ENCODE peak calls at places on chromosomes 16 and 17, in ten cellular contexts. One of them, this sample, is unnamed.

GRCh38 chr16:14600164-14600563 is 29.9 kb downstream of the PARN start:
- DNase-seq in ELR: peak; percentile 54
- DNase-seq in WTC11: no peak
- DNase-seq in IMR-90: peak; percentile 41
- DNase-seq in HuH-7: peak; percentile 8
- DNase-seq in neuronal stem cell: no peak
- DNase-seq in pancreas: no peak
- DNase-seq in BJ: no peak
- DNase-seq in pulmonary artery endothelial cell: no peak
- DNase-seq in stimulated activated CD8-positive, alpha-beta memory T cell treated with anti-CD3 and anti-CD28 coated beads, Interleukin-12 subunit alpha, Interleukin-12 subunit beta, amount 100 ng/mL, for 1 hour: no peak
- DNase-seq in this sample: no peak

GRCh38 chr16:13883881-13884280 is 36.1 kb upstream of the ERCC4 start:
- DNase-seq in HuH-7: no peak
- DNase-seq in pulmonary artery endothelial cell: no peak
- DNase-seq in neuronal stem cell: no peak
- DNase-seq in WTC11: no peak
- DNase-seq in ELR: no peak
- DNase-seq in stimulated activated CD8-positive, alpha-beta memory T cell treated with anti-CD3 and anti-CD28 coated beads, Interleukin-12 subunit alpha, Interleukin-12 subunit beta, amount 100 ng/mL, for 1 hour: no peak
- DNase-seq in pancreas: no peak
- DNase-seq in BJ: peak; percentile 41
- DNase-seq in IMR-90: no peak
- DNase-seq in this sample: no peak

GRCh38 chr16:2817496-2818277 is 650 bp downstream of the PRSS21 start:
- DNase-seq in pancreas: no peak
- DNase-seq in HuH-7: no peak
- DNase-seq in WTC11: no peak
- DNase-seq in BJ: no peak
- DNase-seq in IMR-90: no peak
- DNase-seq in neuronal stem cell: no peak
- DNase-seq in ELR: no peak
- DNase-seq in stimulated activated CD8-positive, alpha-beta memory T cell treated with anti-CD3 and anti-CD28 coated beads, Interleukin-12 subunit alpha, Interleukin-12 subunit beta, amount 100 ng/mL, for 1 hour: no peak
- DNase-seq in pulmonary artery endothelial cell: no peak
- DNase-seq in this sample: no peak

GRCh38 chr16:71311553-71312158 is 22.5 kb upstream of the CMTR2 start:
- DNase-seq in IMR-90: peak; percentile 5
- DNase-seq in BJ: no peak
- DNase-seq in pancreas: peak; percentile 29
- DNase-seq in WTC11: peak; percentile 62
- DNase-seq in stimulated activated CD8-positive, alpha-beta memory T cell treated with anti-CD3 and anti-CD28 coated beads, Interleukin-12 subunit alpha, Interleukin-12 subunit beta, amount 100 ng/mL, for 1 hour: no peak
- DNase-seq in HuH-7: peak; percentile 26
- DNase-seq in ELR: peak; percentile 41
- DNase-seq in pulmonary artery endothelial cell: no peak
- DNase-seq in neuronal stem cell: peak; percentile 80
- DNase-seq in this sample: no peak

GRCh38 chr17:64387145-64387473 is 3.6 kb downstream of the PECAM1 start:
- DNase-seq in neuronal stem cell: no peak
- DNase-seq in WTC11: no peak
- DNase-seq in ELR: no peak
- DNase-seq in pancreas: no peak
- DNase-seq in IMR-90: no peak
- DNase-seq in pulmonary artery endothelial cell: no peak
- DNase-seq in stimulated activated CD8-positive, alpha-beta memory T cell treated with anti-CD3 and anti-CD28 coated beads, Interleukin-12 subunit alpha, Interleukin-12 subunit beta, amount 100 ng/mL, for 1 hour: no peak
- DNase-seq in HuH-7: no peak
- DNase-seq in BJ: no peak
- DNase-seq in this sample: no peak

GRCh38 chr17:52721932-52722331 is 563.4 kb upstream of the CA10 start:
- DNase-seq in HuH-7: no peak
- DNase-seq in neuronal stem cell: no peak
- DNase-seq in stimulated activated CD8-positive, alpha-beta memory T cell treated with anti-CD3 and anti-CD28 coated beads, Interleukin-12 subunit alpha, Interleukin-12 subunit beta, amount 100 ng/mL, for 1 hour: no peak
- DNase-seq in IMR-90: no peak
- DNase-seq in pulmonary artery endothelial cell: no peak
- DNase-seq in BJ: no peak
- DNase-seq in ELR: no peak
- DNase-seq in WTC11: no peak
- DNase-seq in pancreas: no peak
- DNase-seq in this sample: no peak

GRCh38 chr16:66510711-66511614 is 39.0 kb downstream of the TK2 start:
- DNase-seq in pulmonary artery endothelial cell: no peak
- DNase-seq in BJ: no peak
- DNase-seq in stimulated activated CD8-positive, alpha-beta memory T cell treated with anti-CD3 and anti-CD28 coated beads, Interleukin-12 subunit alpha, Interleukin-12 subunit beta, amount 100 ng/mL, for 1 hour: no peak
- DNase-seq in pancreas: peak; percentile 67
- DNase-seq in neuronal stem cell: no peak
- DNase-seq in ELR: no peak
- DNase-seq in WTC11: no peak
- DNase-seq in HuH-7: no peak
- DNase-seq in IMR-90: no peak
- DNase-seq in this sample: no peak

GRCh38 chr17:74567397-74567796 is at the start of gene CD300H:
- DNase-seq in ELR: no peak
- DNase-seq in BJ: no peak
- DNase-seq in IMR-90: no peak
- DNase-seq in WTC11: no peak
- DNase-seq in neuronal stem cell: no peak
- DNase-seq in stimulated activated CD8-positive, alpha-beta memory T cell treated with anti-CD3 and anti-CD28 coated beads, Interleukin-12 subunit alpha, Interleukin-12 subunit beta, amount 100 ng/mL, for 1 hour: no peak
- DNase-seq in pulmonary artery endothelial cell: no peak
- DNase-seq in HuH-7: no peak
- DNase-seq in pancreas: no peak
- DNase-seq in this sample: no peak

GRCh38 chr16:79776243-79776884 is 175.8 kb upstream of the MAF start:
- DNase-seq in neuronal stem cell: no peak
- DNase-seq in WTC11: no peak
- DNase-seq in stimulated activated CD8-positive, alpha-beta memory T cell treated with anti-CD3 and anti-CD28 coated beads, Interleukin-12 subunit alpha, Interleukin-12 subunit beta, amount 100 ng/mL, for 1 hour: no peak
- DNase-seq in HuH-7: no peak
- DNase-seq in pulmonary artery endothelial cell: no peak
- DNase-seq in IMR-90: no peak
- DNase-seq in pancreas: no peak
- DNase-seq in BJ: no peak
- DNase-seq in ELR: no peak
- DNase-seq in this sample: no peak

GRCh38 chr17:6366144-6366755 is 68.7 kb downstream of the AIPL1 start:
- DNase-seq in pulmonary artery endothelial cell: no peak
- DNase-seq in IMR-90: peak; percentile 24
- DNase-seq in BJ: no peak
- DNase-seq in neuronal stem cell: no peak
- DNase-seq in pancreas: no peak
- DNase-seq in HuH-7: no peak
- DNase-seq in stimulated activated CD8-positive, alpha-beta memory T cell treated with anti-CD3 and anti-CD28 coated beads, Interleukin-12 subunit alpha, Interleukin-12 subunit beta, amount 100 ng/mL, for 1 hour: no peak
- DNase-seq in ELR: peak; percentile 89
- DNase-seq in WTC11: peak; percentile 23
- DNase-seq in this sample: no peak

GRCh38 chr17:46764709-46765401 is 53.6 kb downstream of the WNT3 start:
- DNase-seq in pancreas: peak; percentile 78
- DNase-seq in neuronal stem cell: no peak
- DNase-seq in IMR-90: peak; percentile 86
- DNase-seq in BJ: peak; percentile 81
- DNase-seq in ELR: peak; percentile 92
- DNase-seq in stimulated activated CD8-positive, alpha-beta memory T cell treated with anti-CD3 and anti-CD28 coated beads, Interleukin-12 subunit alpha, Interleukin-12 subunit beta, amount 100 ng/mL, for 1 hour: no peak
- DNase-seq in HuH-7: no peak
- DNase-seq in pulmonary artery endothelial cell: peak; percentile 66
- DNase-seq in WTC11: no peak
- DNase-seq in this sample: no peak

GRCh38 chr17:72514888-72515287 is 394.1 kb downstream of the SOX9 start:
- DNase-seq in WTC11: no peak
- DNase-seq in pulmonary artery endothelial cell: no peak
- DNase-seq in IMR-90: peak; percentile 86
- DNase-seq in neuronal stem cell: no peak
- DNase-seq in stimulated activated CD8-positive, alpha-beta memory T cell treated with anti-CD3 and anti-CD28 coated beads, Interleukin-12 subunit alpha, Interleukin-12 subunit beta, amount 100 ng/mL, for 1 hour: no peak
- DNase-seq in BJ: no peak
- DNase-seq in HuH-7: no peak
- DNase-seq in pancreas: no peak
- DNase-seq in ELR: peak; percentile 63
- DNase-seq in this sample: no peak

GRCh38 chr17:28221751-28222414 is 97.1 kb upstream of the TMEM97 start:
- DNase-seq in ELR: peak; percentile 29
- DNase-seq in WTC11: no peak
- DNase-seq in pulmonary artery endothelial cell: no peak
- DNase-seq in pancreas: no peak
- DNase-seq in BJ: no peak
- DNase-seq in stimulated activated CD8-positive, alpha-beta memory T cell treated with anti-CD3 and anti-CD28 coated beads, Interleukin-12 subunit alpha, Interleukin-12 subunit beta, amount 100 ng/mL, for 1 hour: no peak
- DNase-seq in neuronal stem cell: no peak
- DNase-seq in HuH-7: no peak
- DNase-seq in IMR-90: peak; percentile 31
- DNase-seq in this sample: no peak

GRCh38 chr17:40242774-40243173 is 23.7 kb downstream of the WIPF2 start:
- DNase-seq in stimulated activated CD8-positive, alpha-beta memory T cell treated with anti-CD3 and anti-CD28 coated beads, Interleukin-12 subunit alpha, Interleukin-12 subunit beta, amount 100 ng/mL, for 1 hour: no peak
- DNase-seq in WTC11: no peak
- DNase-seq in IMR-90: no peak
- DNase-seq in BJ: peak; percentile 42
- DNase-seq in HuH-7: no peak
- DNase-seq in ELR: no peak
- DNase-seq in neuronal stem cell: no peak
- DNase-seq in pancreas: no peak
- DNase-seq in pulmonary artery endothelial cell: no peak
- DNase-seq in this sample: no peak

GRCh38 chr17:16422416-16422815 is 7.0 kb downstream of the TRPV2 start:
- DNase-seq in HuH-7: no peak
- DNase-seq in ELR: no peak
- DNase-seq in IMR-90: no peak
- DNase-seq in neuronal stem cell: no peak
- DNase-seq in pancreas: no peak
- DNase-seq in WTC11: no peak
- DNase-seq in pulmonary artery endothelial cell: no peak
- DNase-seq in BJ: no peak
- DNase-seq in stimulated activated CD8-positive, alpha-beta memory T cell treated with anti-CD3 and anti-CD28 coated beads, Interleukin-12 subunit alpha, Interleukin-12 subunit beta, amount 100 ng/mL, for 1 hour: no peak
- DNase-seq in this sample: no peak

GRCh38 chr16:22977294-22977697 is 163.3 kb downstream of the HS3ST2 start:
- DNase-seq in ELR: peak; percentile 29
- DNase-seq in HuH-7: no peak
- DNase-seq in pancreas: no peak
- DNase-seq in pulmonary artery endothelial cell: no peak
- DNase-seq in IMR-90: no peak
- DNase-seq in neuronal stem cell: no peak
- DNase-seq in WTC11: no peak
- DNase-seq in stimulated activated CD8-positive, alpha-beta memory T cell treated with anti-CD3 and anti-CD28 coated beads, Interleukin-12 subunit alpha, Interleukin-12 subunit beta, amount 100 ng/mL, for 1 hour: no peak
- DNase-seq in BJ: no peak
- DNase-seq in this sample: no peak

GRCh38 chr16:87487361-87487924 is 5.4 kb downstream of the ZCCHC14 start:
- DNase-seq in neuronal stem cell: peak; percentile 26
- DNase-seq in pulmonary artery endothelial cell: no peak
- DNase-seq in stimulated activated CD8-positive, alpha-beta memory T cell treated with anti-CD3 and anti-CD28 coated beads, Interleukin-12 subunit alpha, Interleukin-12 subunit beta, amount 100 ng/mL, for 1 hour: no peak
- DNase-seq in BJ: no peak
- DNase-seq in HuH-7: peak; percentile 62
- DNase-seq in IMR-90: no peak
- DNase-seq in WTC11: peak; percentile 76
- DNase-seq in ELR: no peak
- DNase-seq in pancreas: peak; percentile 81
- DNase-seq in this sample: peak; percentile 10

GRCh38 chr17:20952183-20952582 is 90.6 kb downstream of the USP22 start:
- DNase-seq in HuH-7: no peak
- DNase-seq in pancreas: no peak
- DNase-seq in IMR-90: no peak
- DNase-seq in WTC11: no peak
- DNase-seq in BJ: no peak
- DNase-seq in stimulated activated CD8-positive, alpha-beta memory T cell treated with anti-CD3 and anti-CD28 coated beads, Interleukin-12 subunit alpha, Interleukin-12 subunit beta, amount 100 ng/mL, for 1 hour: no peak
- DNase-seq in neuronal stem cell: no peak
- DNase-seq in pulmonary artery endothelial cell: no peak
- DNase-seq in ELR: no peak
- DNase-seq in this sample: no peak

This sample was measured in NCI-H1417 treated with DMSO at 0.1 percent for 48 hours.